ENCODE peak calls at places on chromosomes 13 and 19, in ten cellular contexts. N is tibial nerve, S is upper lobe of left lung, Y is esophagus muscularis mucosa, B is ovary, K is stomach, R is sigmoid colon, A is SK-N-SH, H is suprapubic skin, V is H1. Z is an unnamed sample.
A peak's percentile ranks its signal among the peaks of the same experiment; 100 is the strongest.

GRCh38 chr19:48351341-48351752 is 12.4 kb downstream of the TMEM143 start:
- DNase-seq in N (peak; percentile 57), S (peak; percentile 77), Y (no peak), B (peak; percentile 64), K (peak; percentile 83), R (peak; percentile 73), A (peak; percentile 86), H (no peak), V (peak; percentile 97), Z (peak; percentile 87)

GRCh38 chr19:49362926-49363264 is 679 bp upstream of the TEAD2 start:
- DNase-seq in N (peak; percentile 21), S (peak; percentile 43), Y (no peak), B (peak; percentile 75), K (peak; percentile 30), R (peak; percentile 86), A (peak; percentile 48), H (no peak), V (no peak), Z (peak; percentile 47)

GRCh38 chr13:52053460-52053859 is 29.0 kb downstream of the UTP14C start:
- DNase-seq in N (no peak), S (no peak), Y (no peak), B (no peak), K (no peak), R (no peak), A (peak; percentile 22), H (no peak), V (no peak), Z (no peak)

GRCh38 chr19:14375055-14375581 is 6.1 kb upstream of the ADGRE5 start:
- DNase-seq in N (no peak), S (peak; percentile 80), Y (no peak), B (no peak), K (peak; percentile 52), R (peak; percentile 77), A (no peak), H (no peak), V (no peak), Z (peak; percentile 73)

GRCh38 chr19:5456836-5457200 is 1.6 kb downstream of the ZNRF4 start:
- DNase-seq in N (no peak), S (no peak), Y (no peak), B (no peak), K (no peak), R (no peak), A (no peak), H (no peak), V (no peak), Z (no peak)

GRCh38 chr19:14555918-14556661 is 15.8 kb downstream of the NDUFB7 start:
- DNase-seq in N (no peak), S (no peak), Y (no peak), B (no peak), K (no peak), R (no peak), A (no peak), H (no peak), V (no peak), Z (no peak)

GRCh38 chr13:75271851-75272250 is 210.1 kb downstream of the TBC1D4 start:
- DNase-seq in N (no peak), S (no peak), Y (no peak), B (no peak), K (no peak), R (no peak), A (no peak), H (no peak), V (no peak), Z (no peak)

GRCh38 chr19:49347835-49348234 is 12.6 kb downstream of the CD37 start:
- DNase-seq in N (peak; percentile 48), S (no peak), Y (no peak), B (peak; percentile 58), K (no peak), R (no peak), A (peak; percentile 66), H (no peak), V (no peak), Z (no peak)

GRCh38 chr13:108375034-108375433 is 105.5 kb downstream of the TNFSF13B start:
- DNase-seq in N (no peak), S (no peak), Y (no peak), B (no peak), K (no peak), R (no peak), A (no peak), H (no peak), V (no peak), Z (no peak)

GRCh38 chr13:108377646-108378206 is 108.2 kb downstream of the TNFSF13B start:
- DNase-seq in N (no peak), S (no peak), Y (no peak), B (no peak), K (no peak), R (no peak), A (no peak), H (no peak), V (no peak), Z (no peak)

GRCh38 chr13:108376308-108376707 is 106.8 kb downstream of the TNFSF13B start:
- DNase-seq in N (no peak), S (no peak), Y (no peak), B (no peak), K (no peak), R (no peak), A (no peak), H (no peak), V (no peak), Z (no peak)

DNA sequence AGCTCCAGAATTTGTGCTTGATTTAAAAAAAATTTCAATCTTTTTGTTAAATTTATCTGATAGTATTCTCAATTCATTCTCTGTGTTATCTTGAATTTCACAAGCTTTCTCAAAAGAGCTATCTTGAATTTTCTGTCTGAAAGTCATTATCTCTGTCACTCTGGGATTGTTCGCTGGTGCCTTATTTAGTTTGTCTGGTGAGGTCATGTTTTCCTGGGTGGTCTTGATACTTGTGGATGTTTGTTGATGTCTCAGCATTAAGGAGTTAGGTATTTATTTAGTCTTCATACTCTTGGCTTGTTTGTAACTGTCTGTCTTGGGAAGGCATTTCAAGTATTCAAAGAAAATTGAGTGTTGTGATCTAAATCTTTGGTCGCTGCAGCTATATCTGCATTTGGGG is 106.3 kb downstream of the TNFSF13B start:
- DNase-seq in N (no peak), S (no peak), Y (no peak), B (no peak), K (no peak), R (no peak), A (no peak), H (no peak), V (no peak), Z (no peak)
- TF ChIP-seq EP300 in N (no peak), S (no peak), Y (no peak), B (no peak), K (no peak), R (no peak), A (no peak), H (no peak), V (no peak), Z (no peak)

DNA sequence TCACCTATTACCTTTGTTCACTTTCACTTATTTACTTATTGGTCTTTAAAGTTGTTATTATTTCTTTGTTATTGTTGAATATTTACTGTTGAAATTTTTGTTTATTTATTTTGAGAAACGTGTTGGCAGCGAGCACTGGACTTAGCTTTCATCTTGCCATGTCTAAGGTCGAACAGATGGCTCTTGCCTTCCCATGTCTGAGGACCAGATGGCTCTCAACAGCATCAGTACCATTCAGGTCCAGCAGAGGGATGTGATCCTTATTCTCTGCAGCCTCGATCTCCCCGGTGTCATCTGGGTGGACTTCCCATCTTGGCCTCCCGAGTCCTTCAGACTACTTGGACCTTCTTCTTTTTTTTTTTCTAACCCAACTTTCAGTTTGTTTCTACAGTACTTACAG is 1437.6 kb downstream of the UQCRFS1 start:
- DNase-seq in N (no peak), S (no peak), Y (peak; percentile 60), B (no peak), K (no peak), R (no peak), A (no peak), H (no peak), V (no peak), Z (no peak)
- TF ChIP-seq EP300 in N (no peak), S (no peak), Y (no peak), B (no peak), K (no peak), R (no peak), A (no peak), H (no peak), V (no peak), Z (no peak)

DNA sequence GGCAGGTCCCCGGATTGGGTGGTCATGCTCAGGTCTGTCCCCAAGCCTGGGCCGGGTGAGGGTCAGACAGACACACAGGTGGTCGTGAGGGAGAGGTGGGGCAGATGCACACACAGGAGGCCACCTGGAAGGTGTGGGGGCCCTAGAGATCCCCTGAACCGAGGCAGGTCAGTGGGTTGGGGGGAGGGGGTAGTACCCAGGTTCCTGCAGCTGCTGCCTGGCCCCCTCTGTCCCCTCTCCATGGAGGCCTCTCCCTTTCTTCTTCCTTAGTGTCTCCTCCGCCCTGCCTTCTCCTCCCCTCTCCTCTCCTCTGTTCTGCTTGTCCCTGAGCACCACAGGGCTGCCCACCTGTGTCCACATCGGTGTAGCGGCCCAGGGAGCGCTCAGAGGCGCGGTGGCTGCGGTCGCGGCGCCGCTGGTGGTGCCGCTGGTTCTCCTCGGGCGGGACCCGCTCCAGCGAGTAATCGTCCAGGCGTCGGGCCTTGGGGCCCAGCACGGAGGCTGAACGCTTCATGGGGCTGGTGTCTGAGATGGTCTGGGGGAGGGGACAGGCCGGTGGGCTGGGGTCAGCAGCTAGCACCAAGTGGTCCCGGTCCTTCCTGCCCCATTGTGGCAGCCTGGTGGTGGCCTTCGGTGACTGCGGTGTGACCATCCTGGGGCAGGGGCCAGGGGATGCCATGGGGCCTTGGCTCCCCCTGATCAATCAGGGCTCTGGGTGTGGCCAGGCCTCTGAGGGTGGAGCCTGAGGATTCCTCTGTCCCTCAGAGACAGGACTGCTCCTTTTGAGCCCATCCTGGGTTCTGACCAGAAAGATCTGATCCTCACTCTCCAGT is 59.0 kb downstream of the IER2 start:
- DNase-seq in N (no peak), S (no peak), Y (no peak), B (no peak), K (no peak), R (no peak), A (no peak), H (no peak), V (peak; percentile 66), Z (no peak)
- TF ChIP-seq EP300 in N (no peak), S (no peak), Y (no peak), B (no peak), K (no peak), R (no peak), A (no peak), H (no peak), V (no peak), Z (no peak)

GRCh38 chr13:74056829-74057564 is 77.2 kb downstream of the KLF12 start:
- DNase-seq in N (no peak), S (no peak), Y (no peak), B (no peak), K (no peak), R (no peak), A (no peak), H (no peak), V (no peak), Z (no peak)

GRCh38 chr13:74047925-74048324 is 86.3 kb downstream of the KLF12 start:
- DNase-seq in N (no peak), S (no peak), Y (no peak), B (no peak), K (peak; percentile 28), R (no peak), A (no peak), H (no peak), V (no peak), Z (peak; percentile 44)

DNA sequence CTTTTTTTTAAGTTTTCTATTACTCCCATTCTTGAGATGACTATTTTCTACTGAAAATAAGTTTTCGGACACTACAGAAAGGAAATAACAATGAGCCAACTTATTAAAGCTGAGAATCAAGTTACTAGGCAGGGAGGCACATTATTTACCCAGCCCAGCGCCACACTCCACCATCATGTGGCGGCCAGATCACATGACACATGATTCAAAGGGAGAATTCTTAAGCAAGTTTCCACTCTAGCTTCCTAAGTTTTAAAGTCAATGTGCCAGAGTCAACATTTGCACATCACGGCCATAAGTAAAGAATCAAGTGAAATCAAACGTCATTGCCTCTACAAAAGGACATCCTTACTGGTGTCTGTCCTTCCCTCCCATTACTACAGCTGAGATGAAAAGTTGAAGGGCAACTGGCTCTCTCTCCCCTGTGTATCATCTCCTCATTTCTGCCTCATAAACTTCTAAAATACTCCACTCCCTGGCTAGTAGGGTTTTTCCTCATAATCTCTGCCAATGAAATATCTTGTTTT is 81.7 kb downstream of the KLF12 start:
- DNase-seq in N (no peak), S (peak; percentile 69), Y (no peak), B (no peak), K (peak; percentile 88), R (no peak), A (no peak), H (no peak), V (no peak), Z (no peak)
- TF ChIP-seq EP300 in N (no peak), S (no peak), Y (no peak), B (no peak), K (no peak), R (no peak), A (no peak), H (no peak), V (no peak), Z (no peak)

Z was measured in transverse colon.